ENCODE peak calls at places on chromosomes 3 and 15, in eight cellular contexts. F, H, E, P, L, R, M and A are unnamed samples.

GRCh38 chr3:171994646-171995441 is 44.5 kb upstream of the FNDC3B start:
- DNase-seq in F (no peak), H (peak; percentile 41), E (no peak), P (no peak), L (no peak), R (no peak), M (no peak), A (no peak)

GRCh38 chr15:47708116-47708515 is 9.2 kb upstream of the SEMA6D start:
- DNase-seq in F (no peak), H (no peak), E (no peak), P (no peak), L (no peak), R (peak; percentile 65), M (no peak), A (no peak)

GRCh38 chr15:40354408-40355171 is 3.4 kb upstream of the DISP2 start:
- DNase-seq in F (no peak), H (no peak), E (no peak), P (no peak), L (peak; percentile 74), R (peak; percentile 11), M (no peak), A (no peak)

GRCh38 chr3:47485812-47486211 is 10.1 kb upstream of the SCAP start:
- DNase-seq in F (no peak), H (no peak), E (no peak), P (no peak), L (no peak), R (no peak), M (peak; percentile 9), A (no peak)

GRCh38 chr3:13174011-13174802 is 101.0 kb upstream of the IQSEC1 start:
- DNase-seq in F (no peak), H (no peak), E (no peak), P (no peak), L (no peak), R (no peak), M (peak; percentile 56), A (no peak)

GRCh38 chr3:6640907-6641306 is 220.0 kb upstream of the GRM7 start:
- DNase-seq in F (no peak), H (no peak), E (no peak), P (no peak), L (no peak), R (no peak), M (no peak), A (no peak)

GRCh38 chr3:186418601-186419238 is 56.7 kb upstream of the DGKG start:
- DNase-seq in F (peak; percentile 34), H (no peak), E (no peak), P (no peak), L (peak; percentile 40), R (no peak), M (no peak), A (no peak)

GRCh38 chr3:128341659-128342395 is 124.9 kb downstream of the DNAJB8 start:
- DNase-seq in F (no peak), H (no peak), E (no peak), P (no peak), L (no peak), R (no peak), M (peak; percentile 64), A (no peak)

GRCh38 chr3:134059680-134060560 is 30.2 kb upstream of the SLCO2A1 start:
- DNase-seq in F (no peak), H (peak; percentile 74), E (no peak), P (no peak), L (peak; percentile 37), R (peak; percentile 32), M (no peak), A (no peak)

DNA sequence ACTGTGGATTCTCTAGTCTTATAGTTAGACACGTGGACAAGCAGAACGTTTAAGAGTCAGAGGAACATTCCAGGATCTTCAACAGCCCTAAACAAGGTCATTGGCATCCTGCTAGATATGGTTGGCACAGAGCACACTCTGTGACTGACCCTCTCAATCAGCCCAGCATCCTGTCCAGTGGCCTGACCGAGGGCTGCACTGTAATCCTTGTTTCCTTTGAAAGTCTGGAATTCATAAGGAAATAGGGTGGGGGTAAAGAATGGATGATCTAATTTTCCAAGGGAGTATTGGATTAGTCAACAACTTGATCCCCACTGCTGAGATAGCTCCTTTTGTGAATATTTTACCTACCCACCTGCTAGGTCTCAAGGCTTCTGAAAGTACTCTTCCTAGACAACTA is 94.5 kb upstream of the DLG1 start:
- DNase-seq in F (no peak), H (no peak), E (no peak), P (no peak), L (no peak), R (no peak), M (no peak), A (no peak)
- H3K9me3 ChIP-seq in F (no peaks in the 10 kb centered on the region), H (no peaks in the 10 kb centered on the region), E (no peaks in the 10 kb centered on the region), P (no peaks in the 10 kb centered on the region), L (no peaks in the 10 kb centered on the region), R (no peaks in the 10 kb centered on the region), M (no peaks in the 10 kb centered on the region), A (no peaks in the 10 kb centered on the region)

DNA sequence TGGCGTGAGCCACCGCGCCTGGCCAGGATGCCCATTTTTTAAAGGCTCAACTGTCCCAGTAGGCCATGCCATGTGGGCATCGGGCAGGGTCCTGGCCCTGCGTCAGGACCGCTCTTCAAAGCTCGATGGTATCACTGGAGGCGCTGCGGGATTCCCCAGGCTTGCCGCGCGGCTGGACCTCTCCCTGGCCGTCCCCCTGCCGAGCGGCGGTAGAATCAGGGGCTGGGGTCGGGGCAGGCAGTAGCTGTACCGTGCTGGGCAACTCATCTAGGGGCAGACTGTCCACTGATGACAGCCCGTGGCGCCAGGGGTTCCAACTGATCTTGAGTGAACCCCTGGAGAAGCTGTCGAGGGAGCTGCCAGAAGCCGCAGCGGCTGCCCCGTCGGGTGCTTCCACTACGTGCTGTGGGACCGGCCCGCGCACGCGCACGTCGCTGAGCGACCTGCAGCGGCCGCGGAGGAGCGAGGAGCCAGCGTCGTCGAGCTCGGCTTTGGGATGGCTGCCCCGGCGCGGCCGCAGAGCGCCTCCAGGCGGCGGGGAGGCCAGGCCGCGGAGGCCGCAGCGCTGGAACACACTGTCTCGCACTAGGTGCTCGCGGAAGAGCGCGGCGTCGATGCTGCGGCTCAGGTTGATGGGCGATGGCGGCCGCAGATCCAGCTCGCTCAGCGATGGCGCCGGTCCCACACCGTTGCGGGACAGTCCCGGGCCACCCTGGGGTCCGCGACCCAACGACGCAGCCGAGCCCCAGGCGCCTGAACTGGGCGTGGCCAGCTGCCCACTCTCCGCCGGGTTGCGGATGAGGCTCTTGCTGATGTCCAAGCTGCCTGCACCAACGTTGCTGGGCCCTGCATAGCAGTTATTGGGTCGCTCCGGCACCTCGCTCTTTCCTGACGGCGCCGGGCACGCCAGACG is 5.8 kb downstream of the PRRT3 start:
- DNase-seq in F (no peak), H (peak; percentile 74), E (peak; percentile 92), P (peak; percentile 79), L (peak; percentile 89), R (peak; percentile 91), M (peak; percentile 96), A (peak; percentile 83)
- TF ChIP-seq POLR2AphosphoS5 in F (peak; percentile 75), H (peak; percentile 65), E (peak; percentile 88), P (peak; percentile 41), L (peak; percentile 67), R (peak; percentile 78), M (peak; percentile 40), A (no peak)

GRCh38 chr3:170867552-170867951 is 2.4 kb downstream of the RPL22L1 start:
- DNase-seq in F (no peak), H (no peak), E (no peak), P (peak; percentile 9), L (no peak), R (no peak), M (no peak), A (no peak)

GRCh38 chr3:170866499-170866898 is 3.5 kb downstream of the RPL22L1 start:
- DNase-seq in F (no peak), H (no peak), E (no peak), P (no peak), L (no peak), R (no peak), M (no peak), A (no peak)

GRCh38 chr3:170868577-170869239 is 1.3 kb downstream of the RPL22L1 start:
- DNase-seq in F (no peak), H (no peak), E (no peak), P (no peak), L (no peak), R (no peak), M (no peak), A (no peak)

GRCh38 chr3:170865209-170866094 is 4.5 kb downstream of the RPL22L1 start:
- DNase-seq in F (no peak), H (peak; percentile 18), E (no peak), P (no peak), L (no peak), R (no peak), M (no peak), A (no peak)

GRCh38 chr3:170867143-170867542 is 2.9 kb downstream of the RPL22L1 start:
- DNase-seq in F (no peak), H (no peak), E (no peak), P (no peak), L (no peak), R (no peak), M (no peak), A (no peak)
- H3K4me3 ChIP-seq in F (peak overlapping the region; percentile 81), H (peak overlapping the region; percentile 1), E (peak overlapping the region; percentile 72), P (no peak overlapping the region), L (no peak overlapping the region), R (no peak overlapping the region), M (no peak overlapping the region), A (no peak overlapping the region)

DNA sequence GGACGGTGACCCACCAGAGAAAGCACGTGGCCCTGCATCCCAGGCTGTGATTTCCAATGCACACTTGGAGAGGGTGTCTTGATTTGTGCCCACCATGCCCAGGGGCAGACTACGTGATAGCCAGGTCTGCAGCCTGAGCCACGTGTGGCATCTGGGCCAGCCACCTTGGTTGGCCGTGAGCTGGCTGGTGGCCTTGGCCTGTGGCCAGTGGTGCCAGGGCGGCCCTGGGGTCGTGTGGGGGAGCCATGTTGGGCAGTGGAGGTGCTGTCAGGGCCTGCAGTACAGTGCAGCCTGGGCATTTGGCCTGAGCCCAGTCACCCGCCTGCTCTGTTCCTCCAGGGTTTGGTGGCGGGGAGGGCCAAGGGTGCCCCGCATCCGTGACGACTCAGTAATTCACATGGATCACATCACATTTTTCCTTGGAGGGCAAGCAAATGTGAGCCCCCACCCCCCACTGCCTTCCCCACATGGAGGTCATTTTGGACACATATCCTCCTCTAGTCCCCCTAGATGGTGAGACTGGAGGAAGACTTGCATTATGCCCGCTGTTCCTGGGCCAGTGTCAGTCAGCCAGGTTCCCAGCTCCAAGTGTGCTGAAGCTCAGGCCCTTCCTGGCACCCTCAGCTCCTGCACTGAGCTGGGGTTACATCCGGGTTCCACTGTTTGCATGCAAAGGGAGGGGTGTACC is 201.4 kb downstream of the UBE3A start:
- DNase-seq in F (no peak), H (no peak), E (no peak), P (no peak), L (no peak), R (no peak), M (peak; percentile 48), A (no peak)
- H3K9me3 ChIP-seq in F (no peaks in the 10 kb centered on the region), H (peaks cover 100% of the 10 kb centered on the region), E (peaks cover 96% of the 10 kb centered on the region), P (no peaks in the 10 kb centered on the region), L (peaks cover 72% of the 10 kb centered on the region), R (peaks cover 4% of the 10 kb centered on the region), M (no peaks in the 10 kb centered on the region), A (peaks cover 76% of the 10 kb centered on the region)